ENCODE peak calls at places on chromosomes 1 and 21, in six cellular contexts. C, H, J, Z, P and K are unnamed samples.

GRCh38 chr1:6384962-6385672 is 8.4 kb downstream of the ACOT7 start:
- DNase-seq in J (no peak), P (no peak), Z (no peak), H (no peak), C (no peak), K (no peak)

GRCh38 chr1:37949524-37950152 is 2.8 kb upstream of the INPP5B start:
- DNase-seq in C (no peak), Z (no peak), P (no peak), H (no peak), J (no peak), K (no peak)

GRCh38 chr21:31731112-31731801 is 661 bp downstream of the SCAF4 start:
- DNase-seq in C (peak), P (no peak), Z (peak), J (peak), H (peak), K (peak)

GRCh38 chr1:44842763-44843655 is at the start of gene PTCH2:
- DNase-seq in P (no peak), Z (peak), H (peak), J (peak), C (peak), K (peak)

GRCh38 chr21:37005548-37006242 is 807 bp upstream of the RIPPLY3 start:
- DNase-seq in J (no peak), H (no peak), C (no peak), P (no peak), Z (no peak), K (no peak)

GRCh38 chr1:111204923-111205723 is 4.7 kb upstream of the DENND2D start:
- DNase-seq in Z (no peak), P (no peak), J (no peak), H (no peak), C (no peak), K (no peak)

GRCh38 chr1:37999434-38000232 is 5.7 kb downstream of the FHL3 start:
- DNase-seq in Z (peak), H (peak), J (no peak), P (no peak), C (peak), K (no peak)

GRCh38 chr21:45887121-45887611 is 94.4 kb upstream of the COL6A1 start:
- DNase-seq in C (no peak), J (no peak), H (no peak), Z (no peak), P (no peak), K (no peak)

GRCh38 chr1:27658951-27659496 is 13.0 kb downstream of the IFI6 start:
- DNase-seq in H (no peak), C (peak), J (no peak), Z (peak), P (peak), K (peak)

GRCh38 chr1:230972855-230973271 is 5.8 kb downstream of the TTC13 start:
- DNase-seq in H (peak), J (peak), P (peak), C (no peak), Z (no peak), K (no peak)

GRCh38 chr1:41108696-41109284 is 87.3 kb upstream of the SLFNL1 start:
- DNase-seq in Z (no peak), P (no peak), C (no peak), H (no peak), J (no peak), K (no peak)

GRCh38 chr1:213987876-213988638 is at the start of gene PROX1:
- DNase-seq in H (peak), J (no peak), P (no peak), Z (peak), C (peak), K (no peak)

GRCh38 chr1:96425382-96426129 is 296.0 kb upstream of the PTBP2 start:
- DNase-seq in Z (no peak), P (no peak), J (no peak), C (no peak), H (no peak), K (no peak)

GRCh38 chr1:25037174-25038074 is 107.3 kb upstream of the RUNX3 start:
- DNase-seq in P (no peak), C (peak), J (peak), H (peak), Z (peak), K (peak)

GRCh38 chr1:100448371-100448770 is 89.6 kb upstream of the GPR88 start:
- DNase-seq in P (no peak), H (no peak), J (no peak), C (no peak), Z (no peak), K (no peak)

GRCh38 chr1:91699339-91699970 is 186.5 kb downstream of the TGFBR3 start:
- DNase-seq in P (no peak), C (no peak), H (no peak), Z (no peak), J (no peak), K (no peak)

GRCh38 chr1:83641206-83641658 is 357.7 kb downstream of the TTLL7 start:
- DNase-seq in H (no peak), J (no peak), P (no peak), Z (no peak), C (no peak), K (no peak)

GRCh38 chr1:51535006-51535592 is 16.0 kb upstream of the EPS15 start:
- DNase-seq in Z (peak), H (peak), C (peak), J (no peak), P (peak), K (no peak)

GRCh38 chr1:151593651-151594625 is 17.9 kb upstream of the SNX27 start:
- DNase-seq in J (peak), C (peak), H (peak), Z (peak), P (no peak), K (peak)

GRCh38 chr1:145999321-146000024 is 3.1 kb upstream of the TXNIP start:
- DNase-seq in C (no peak), J (no peak), Z (no peak), P (no peak), H (no peak), K (no peak)

GRCh38 chr21:34351786-34352241 is 12.0 kb upstream of the KCNE2 start:
- DNase-seq in C (no peak), H (peak), Z (peak), P (peak), J (peak), K (peak)

GRCh38 chr1:102252731-102253360 is 256.1 kb upstream of the OLFM3 start:
- DNase-seq in C (no peak), H (no peak), J (no peak), P (no peak), Z (no peak), K (no peak)

GRCh38 chr21:44846485-44847260 is 26.8 kb downstream of the PTTG1IP start:
- DNase-seq in C (no peak), Z (peak), H (peak), J (no peak), P (no peak), K (no peak)

GRCh38 chr21:45542667-45543370 is 579 bp upstream of the SLC19A1 start:
- DNase-seq in P (no peak), J (no peak), Z (no peak), C (peak), H (no peak), K (peak)

GRCh38 chr1:29324771-29325351 is 88.5 kb downstream of the PTPRU start:
- DNase-seq in J (no peak), P (no peak), C (peak), Z (peak), H (no peak), K (no peak)

GRCh38 chr1:235022341-235023196 is 106.1 kb downstream of the TOMM20 start:
- DNase-seq in H (no peak), P (no peak), Z (peak), J (no peak), C (no peak), K (no peak)

GRCh38 chr1:108200627-108201106 is 524 bp upstream of the SLC25A24 start:
- DNase-seq in J (no peak), Z (peak), H (peak), C (no peak), P (no peak), K (no peak)

GRCh38 chr1:156391701-156392100 is 22.7 kb downstream of the RHBG start:
- DNase-seq in J (no peak), P (no peak), Z (no peak), C (no peak), H (no peak), K (no peak)

GRCh38 chr1:224333939-224334701 is 4.1 kb upstream of the NVL start:
- DNase-seq in J (no peak), C (no peak), H (no peak), P (peak), Z (peak), K (no peak)

GRCh38 chr1:42732126-42732680 is 7.8 kb downstream of the CLDN19 start:
- DNase-seq in P (no peak), Z (no peak), C (peak), J (no peak), H (no peak), K (no peak)

GRCh38 chr1:208541225-208541855 is 297.2 kb upstream of the PLXNA2 start:
- DNase-seq in H (no peak), Z (no peak), J (no peak), C (no peak), P (peak), K (no peak)

GRCh38 chr1:217029311-217030157 is 306.3 kb upstream of the ESRRG start:
- DNase-seq in P (no peak), J (no peak), Z (no peak), C (no peak), H (no peak), K (no peak)

DNA sequence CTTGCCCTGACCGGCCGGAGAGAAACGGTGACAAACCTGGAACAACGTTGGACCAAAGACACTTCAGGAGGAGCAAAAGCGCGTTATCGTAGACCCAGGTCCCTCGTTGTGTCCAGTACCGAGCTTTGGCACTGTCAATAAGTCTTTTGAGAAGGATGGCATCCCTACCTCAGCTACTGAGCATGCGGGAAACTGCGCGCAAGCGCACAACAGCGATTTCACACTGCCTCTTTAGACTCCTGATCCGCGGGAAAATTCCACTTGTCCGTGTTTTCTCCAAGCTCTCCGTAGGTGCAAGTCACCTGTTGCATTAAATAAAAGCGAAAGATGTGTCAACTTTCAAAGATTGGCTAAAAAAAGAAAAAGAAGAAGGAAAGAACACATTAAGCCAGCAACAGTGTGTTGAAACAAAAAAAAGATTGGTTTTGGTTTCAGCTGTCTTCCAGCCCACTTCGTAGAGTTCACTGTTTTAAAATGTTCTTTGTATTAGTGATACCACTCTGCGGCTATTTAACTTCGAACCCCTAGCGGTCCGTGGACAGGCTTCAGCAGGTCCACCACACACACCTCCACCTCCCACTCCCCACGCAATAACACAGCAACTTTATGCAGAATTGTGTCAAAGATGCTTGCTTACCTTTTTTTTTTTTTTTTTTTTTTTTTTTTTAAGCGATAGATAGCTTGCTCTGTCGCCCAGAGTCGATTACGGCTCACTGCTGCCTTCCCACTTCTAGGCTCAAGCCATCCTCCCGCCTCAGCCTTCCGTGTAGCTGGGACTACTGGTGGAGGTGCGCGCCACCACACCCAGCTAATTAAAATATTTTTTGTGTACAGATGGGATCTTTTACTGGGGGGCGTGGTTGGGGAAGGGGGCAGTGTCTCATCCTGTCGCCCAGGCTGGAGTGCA is at the start of gene BPNT1:
- DNase-seq in P (peak), J (peak), C (peak), H (peak), Z (peak), K (peak)
- TF ChIP-seq POLR2A in P (peak), J (peak), C (peak), H (peak), Z (peak), K (peak)

GRCh38 chr21:41168391-41169257 is 664 bp downstream of the BACE2 start:
- DNase-seq in P (no peak), Z (no peak), J (peak), H (no peak), C (peak), K (no peak)
- TF ChIP-seq TAF1 in P (no peak), Z (no peak), J (no peak), H (no peak), C (no peak), K (no peak)

GRCh38 chr1:179781962-179782361 is 38.9 kb downstream of the FAM163A start:
- DNase-seq in P (no peak), H (no peak), J (no peak), Z (no peak), C (no peak), K (no peak)
- TF ChIP-seq POLR2AphosphoS5 in P (no peak), H (no peak), J (no peak), Z (no peak), C (no peak), K (no peak)

DNA sequence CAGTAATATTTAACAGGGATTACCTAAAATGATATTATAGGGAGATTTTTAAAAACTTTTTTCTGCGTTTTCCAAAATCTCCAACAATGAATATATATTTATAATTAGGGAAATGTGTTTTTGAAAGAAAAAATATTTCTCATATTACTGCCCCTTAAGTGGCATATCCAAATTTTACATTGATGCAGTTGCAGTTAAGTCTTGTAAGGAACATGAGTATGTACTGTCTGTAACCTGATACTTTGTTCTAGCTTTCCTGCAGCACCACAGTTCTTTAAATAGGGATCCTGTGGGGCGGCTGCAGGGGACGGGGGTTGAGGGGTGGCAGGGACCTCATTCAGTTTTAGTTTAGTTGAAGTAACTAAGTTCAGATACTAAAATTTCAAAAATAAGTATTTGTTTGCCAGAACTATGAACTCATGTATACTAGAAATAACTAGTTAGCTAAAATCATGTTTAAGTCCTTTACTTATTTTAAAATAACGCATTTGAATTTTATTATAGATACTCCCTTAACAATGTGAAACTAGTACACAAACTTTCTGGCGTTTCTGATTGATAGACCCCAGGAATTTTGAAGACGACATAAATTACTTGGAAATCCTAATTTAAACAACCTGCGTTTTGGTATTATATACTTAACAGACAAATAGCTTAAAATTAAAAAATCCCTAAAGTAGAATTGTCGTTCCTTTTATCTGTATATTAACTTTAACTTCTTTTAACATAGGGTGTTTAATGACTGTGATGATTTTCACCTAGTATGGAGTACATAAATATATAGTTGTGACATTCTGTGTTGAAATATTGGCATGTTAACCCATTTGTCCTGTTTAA is 639 bp upstream of the DNAJB4 start:
- DNase-seq in J (peak), C (no peak), Z (peak), H (peak), P (peak), K (peak)
- TF ChIP-seq POLR2A in J (peak), C (peak), Z (peak), H (peak), P (peak), K (peak)

GRCh38 chr1:20428841-20429240 is 57.2 kb downstream of the CAMK2N1 start:
- DNase-seq in J (no peak), Z (no peak), H (no peak), C (no peak), P (no peak), K (no peak)

GRCh38 chr1:20426371-20426770 is 59.6 kb downstream of the CAMK2N1 start:
- DNase-seq in C (no peak), P (no peak), H (no peak), J (no peak), Z (no peak), K (no peak)

GRCh38 chr1:20429296-20429695 is 56.7 kb downstream of the CAMK2N1 start:
- DNase-seq in P (no peak), C (no peak), H (no peak), J (no peak), Z (no peak), K (no peak)

GRCh38 chr1:20426923-20427322 is 59.1 kb downstream of the CAMK2N1 start:
- DNase-seq in P (no peak), H (peak), J (no peak), Z (no peak), C (no peak), K (no peak)

DNA sequence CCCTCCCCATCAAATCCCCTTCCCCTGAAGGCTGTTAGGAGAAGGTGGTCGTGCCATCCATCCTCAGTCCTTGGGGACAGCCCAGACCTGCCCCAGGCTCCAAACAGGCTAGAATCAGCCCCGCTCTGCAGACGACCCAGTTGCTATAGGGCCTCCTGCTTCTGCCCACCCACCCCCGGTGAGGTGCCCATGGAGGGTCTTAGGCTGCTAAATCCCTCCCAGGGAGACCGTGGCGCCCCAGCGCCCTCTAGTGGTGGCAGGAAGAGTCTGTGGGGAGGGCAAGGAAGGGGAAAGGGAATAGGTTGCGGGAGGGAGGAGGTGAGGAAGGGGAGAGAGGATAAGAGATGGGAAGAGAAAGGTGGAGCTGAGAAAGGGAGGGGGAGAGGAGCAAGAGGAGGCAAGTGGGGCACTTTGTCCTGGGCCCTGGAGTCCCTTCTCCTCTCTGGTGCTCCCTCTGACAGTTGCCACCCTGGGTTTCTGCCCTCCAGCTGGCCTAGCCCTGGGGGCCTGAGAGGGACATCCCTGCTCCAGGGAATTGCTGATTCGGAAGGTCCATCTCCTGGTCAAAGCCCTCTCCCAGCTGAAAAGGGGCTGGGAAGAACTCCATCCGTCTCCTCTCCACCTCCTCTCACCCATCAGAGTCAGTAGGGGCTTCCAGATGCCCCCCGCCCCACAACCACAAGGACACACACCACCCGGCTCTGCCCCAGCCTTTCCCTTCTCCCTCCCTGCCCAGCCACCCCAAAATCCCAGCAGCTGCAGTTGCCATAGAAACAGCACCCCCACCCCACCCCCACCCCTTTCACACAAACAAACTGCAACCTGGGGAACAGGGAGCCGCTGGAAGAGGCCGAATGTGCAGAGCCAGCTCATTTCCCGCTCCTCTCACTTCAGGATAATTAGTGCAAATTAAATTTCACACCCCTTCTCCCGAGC is 55.4 kb downstream of the CAMK2N1 start:
- DNase-seq in C (peak), H (peak), P (no peak), Z (peak), J (peak), K (peak)
- TF ChIP-seq TAF1 in C (no peak), H (no peak), P (no peak), Z (no peak), J (no peak), K (no peak)

GRCh38 chr1:201739492-201740085 is 89.4 kb upstream of the IPO9 start:
- DNase-seq in C (peak), P (no peak), J (peak), H (no peak), Z (peak), K (no peak)
- TF ChIP-seq POLR2AphosphoS5 in C (no peak), P (no peak), J (no peak), H (no peak), Z (no peak), K (no peak)

GRCh38 chr1:226548281-226549093 is at the start of gene STUM:
- DNase-seq in H (no peak), J (peak), C (peak), P (no peak), Z (no peak), K (peak)
- TF ChIP-seq POLR2A in H (no peak), J (no peak), C (no peak), P (no peak), Z (no peak), K (no peak)

GRCh38 chr1:169047074-169047473 is 59.4 kb upstream of the ATP1B1 start:
- DNase-seq in C (no peak), J (no peak), P (no peak), Z (no peak), H (no peak), K (no peak)
- TF ChIP-seq TAF1 in C (no peak), J (no peak), P (no peak), Z (no peak), H (no peak), K (no peak)

GRCh38 chr1:53258216-53258615 is 19.9 kb upstream of the MAGOH start:
- DNase-seq in H (no peak), P (no peak), Z (no peak), J (no peak), C (no peak), K (no peak)

GRCh38 chr1:53254011-53254640 is 15.8 kb upstream of the MAGOH start:
- DNase-seq in C (no peak), H (no peak), P (no peak), J (no peak), Z (peak), K (no peak)

GRCh38 chr1:53256744-53257453 is 18.6 kb upstream of the MAGOH start:
- DNase-seq in Z (no peak), H (no peak), J (no peak), C (no peak), P (no peak), K (no peak)

GRCh38 chr1:53257454-53258081 is 19.2 kb upstream of the MAGOH start:
- DNase-seq in C (no peak), J (no peak), H (no peak), Z (no peak), P (no peak), K (no peak)

GRCh38 chr1:53255031-53255430 is 16.7 kb upstream of the MAGOH start:
- DNase-seq in J (no peak), Z (no peak), H (no peak), C (no peak), P (no peak), K (no peak)
- TF ChIP-seq POLR2AphosphoS5 in J (no peak), Z (no peak), H (no peak), C (no peak), P (no peak), K (no peak)